ENCODE peak calls at places on chromosomes 5 and 9, in seven cellular contexts. One of them, this sample, is unnamed.

GRCh38 chr5:6606884-6607558 is 25.8 kb downstream of the NSUN2 start:
- DNase-seq in mesenchymal stem cell: no peak
- DNase-seq in neuronal stem cell: no peak
- DNase-seq in IMR-90: no peak
- DNase-seq in H9: no peak
- DNase-seq in H1: no peak
- DNase-seq in trophoblast cell: no peak
- DNase-seq in this sample: no peak

GRCh38 chr5:67879619-67880357 is 335.8 kb upstream of the PIK3R1 start:
- DNase-seq in H9: no peak
- DNase-seq in IMR-90: no peak
- DNase-seq in neuronal stem cell: no peak
- DNase-seq in mesenchymal stem cell: peak; percentile 59
- DNase-seq in trophoblast cell: peak; percentile 16
- DNase-seq in H1: no peak
- DNase-seq in this sample: no peak

GRCh38 chr9:1007312-1007711 is 30.9 kb downstream of the DMRT3 start:
- DNase-seq in H1: no peak
- DNase-seq in mesenchymal stem cell: no peak
- DNase-seq in trophoblast cell: no peak
- DNase-seq in H9: no peak
- DNase-seq in neuronal stem cell: no peak
- DNase-seq in IMR-90: no peak
- DNase-seq in this sample: no peak

GRCh38 chr9:125990793-125991220 is 243.6 kb downstream of the PBX3 start:
- DNase-seq in neuronal stem cell: no peak
- DNase-seq in H1: no peak
- DNase-seq in trophoblast cell: no peak
- DNase-seq in IMR-90: no peak
- DNase-seq in mesenchymal stem cell: no peak
- DNase-seq in H9: no peak
- DNase-seq in this sample: no peak

GRCh38 chr9:134434896-134435506 is 108.7 kb downstream of the RXRA start:
- DNase-seq in H1: no peak
- DNase-seq in neuronal stem cell: no peak
- DNase-seq in H9: no peak
- DNase-seq in IMR-90: peak; percentile 97
- DNase-seq in trophoblast cell: no peak
- DNase-seq in mesenchymal stem cell: peak; percentile 95
- DNase-seq in this sample: no peak

GRCh38 chr9:93677061-93677571 is 100.7 kb downstream of the PHF2 start:
- DNase-seq in neuronal stem cell: no peak
- DNase-seq in mesenchymal stem cell: no peak
- DNase-seq in H1: peak; percentile 32
- DNase-seq in IMR-90: no peak
- DNase-seq in trophoblast cell: no peak
- DNase-seq in H9: peak; percentile 15
- DNase-seq in this sample: no peak

GRCh38 chr5:446864-447263 is 3.9 kb downstream of the EXOC3 start:
- DNase-seq in mesenchymal stem cell: peak; percentile 59
- DNase-seq in neuronal stem cell: no peak
- DNase-seq in H9: peak; percentile 19
- DNase-seq in H1: no peak
- DNase-seq in IMR-90: peak; percentile 51
- DNase-seq in trophoblast cell: peak; percentile 71
- DNase-seq in this sample: peak; percentile 37

GRCh38 chr9:116541402-116541801 is 145.7 kb upstream of the TRIM32 start:
- DNase-seq in neuronal stem cell: no peak
- DNase-seq in mesenchymal stem cell: no peak
- DNase-seq in trophoblast cell: no peak
- DNase-seq in H9: no peak
- DNase-seq in IMR-90: no peak
- DNase-seq in H1: no peak
- DNase-seq in this sample: no peak

GRCh38 chr5:96120120-96120519 is 158.5 kb upstream of the ELL2 start:
- DNase-seq in IMR-90: no peak
- DNase-seq in neuronal stem cell: no peak
- DNase-seq in trophoblast cell: peak; percentile 13
- DNase-seq in mesenchymal stem cell: no peak
- DNase-seq in H9: no peak
- DNase-seq in H1: no peak
- DNase-seq in this sample: peak; percentile 33

GRCh38 chr5:88707216-88707965 is 175.6 kb downstream of the MEF2C start:
- DNase-seq in neuronal stem cell: no peak
- DNase-seq in H1: no peak
- DNase-seq in H9: no peak
- DNase-seq in mesenchymal stem cell: no peak
- DNase-seq in IMR-90: peak; percentile 6
- DNase-seq in trophoblast cell: peak; percentile 52
- DNase-seq in this sample: peak; percentile 1

GRCh38 chr5:40991168-40991980 is 79.8 kb downstream of the MROH2B start:
- DNase-seq in trophoblast cell: peak; percentile 41
- DNase-seq in IMR-90: peak; percentile 86
- DNase-seq in neuronal stem cell: no peak
- DNase-seq in H9: no peak
- DNase-seq in H1: no peak
- DNase-seq in mesenchymal stem cell: peak; percentile 51
- DNase-seq in this sample: no peak

GRCh38 chr9:114631166-114631565 is 20.1 kb downstream of the TMEM268 start:
- DNase-seq in neuronal stem cell: no peak
- DNase-seq in IMR-90: no peak
- DNase-seq in H1: no peak
- DNase-seq in mesenchymal stem cell: no peak
- DNase-seq in trophoblast cell: no peak
- DNase-seq in H9: no peak
- DNase-seq in this sample: no peak

GRCh38 chr5:929596-929995 is 36.9 kb downstream of the TRIP13 start:
- DNase-seq in trophoblast cell: no peak
- DNase-seq in mesenchymal stem cell: no peak
- DNase-seq in H1: no peak
- DNase-seq in neuronal stem cell: no peak
- DNase-seq in IMR-90: no peak
- DNase-seq in H9: no peak
- DNase-seq in this sample: no peak

GRCh38 chr5:73045623-73046022 is 74.8 kb upstream of the TMEM171 start:
- DNase-seq in H9: no peak
- DNase-seq in IMR-90: no peak
- DNase-seq in mesenchymal stem cell: no peak
- DNase-seq in neuronal stem cell: no peak
- DNase-seq in H1: no peak
- DNase-seq in trophoblast cell: no peak
- DNase-seq in this sample: no peak

GRCh38 chr9:133406480-133407307 is 11.1 kb downstream of the REXO4 start:
- DNase-seq in trophoblast cell: peak; percentile 80
- DNase-seq in H9: peak; percentile 88
- DNase-seq in mesenchymal stem cell: peak; percentile 79
- DNase-seq in H1: peak; percentile 89
- DNase-seq in neuronal stem cell: peak; percentile 54
- DNase-seq in IMR-90: peak; percentile 70
- DNase-seq in this sample: peak; percentile 84

GRCh38 chr9:108053555-108054061 is 564.0 kb upstream of the KLF4 start:
- DNase-seq in neuronal stem cell: no peak
- DNase-seq in H9: no peak
- DNase-seq in trophoblast cell: peak; percentile 25
- DNase-seq in IMR-90: peak; percentile 80
- DNase-seq in mesenchymal stem cell: peak; percentile 43
- DNase-seq in H1: no peak
- DNase-seq in this sample: peak; percentile 45

GRCh38 chr5:19179561-19179960 is 808.4 kb downstream of the CDH18 start:
- DNase-seq in neuronal stem cell: no peak
- DNase-seq in mesenchymal stem cell: no peak
- DNase-seq in H1: no peak
- DNase-seq in H9: no peak
- DNase-seq in IMR-90: no peak
- DNase-seq in trophoblast cell: no peak
- DNase-seq in this sample: no peak

GRCh38 chr5:14155075-14155474 is 11.9 kb downstream of the TRIO start:
- DNase-seq in mesenchymal stem cell: no peak
- DNase-seq in H1: no peak
- DNase-seq in IMR-90: no peak
- DNase-seq in H9: no peak
- DNase-seq in neuronal stem cell: no peak
- DNase-seq in trophoblast cell: peak; percentile 68
- DNase-seq in this sample: no peak

GRCh38 chr9:37574241-37574721 is 1.9 kb downstream of the FBXO10 start:
- DNase-seq in mesenchymal stem cell: peak; percentile 89
- DNase-seq in IMR-90: peak; percentile 62
- DNase-seq in trophoblast cell: no peak
- DNase-seq in H1: no peak
- DNase-seq in neuronal stem cell: no peak
- DNase-seq in H9: peak; percentile 32
- DNase-seq in this sample: peak; percentile 73

GRCh38 chr5:135729582-135729879 is 104.9 kb upstream of the SLC25A48 start:
- DNase-seq in neuronal stem cell: no peak
- DNase-seq in H9: no peak
- DNase-seq in mesenchymal stem cell: no peak
- DNase-seq in IMR-90: no peak
- DNase-seq in trophoblast cell: peak; percentile 38
- DNase-seq in H1: no peak
- DNase-seq in this sample: peak; percentile 58

GRCh38 chr5:97488126-97488668 is 305.1 kb upstream of the RIOK2 start:
- DNase-seq in IMR-90: no peak
- DNase-seq in neuronal stem cell: no peak
- DNase-seq in trophoblast cell: no peak
- DNase-seq in mesenchymal stem cell: no peak
- DNase-seq in H9: no peak
- DNase-seq in H1: no peak
- DNase-seq in this sample: no peak

GRCh38 chr9:126248680-126249079 is 77.9 kb upstream of the MVB12B start:
- DNase-seq in mesenchymal stem cell: peak; percentile 36
- DNase-seq in IMR-90: peak; percentile 91
- DNase-seq in trophoblast cell: no peak
- DNase-seq in H1: no peak
- DNase-seq in H9: no peak
- DNase-seq in neuronal stem cell: no peak
- DNase-seq in this sample: no peak

GRCh38 chr9:108412755-108413154 is 443.0 kb downstream of the ACTL7B start:
- DNase-seq in neuronal stem cell: no peak
- DNase-seq in H1: peak; percentile 70
- DNase-seq in trophoblast cell: peak; percentile 92
- DNase-seq in mesenchymal stem cell: no peak
- DNase-seq in H9: peak; percentile 86
- DNase-seq in IMR-90: peak; percentile 11
- DNase-seq in this sample: peak; percentile 94

GRCh38 chr5:176361437-176362097 is at the start of gene KIAA1191:
- DNase-seq in mesenchymal stem cell: peak; percentile 92
- DNase-seq in IMR-90: peak; percentile 87
- DNase-seq in neuronal stem cell: peak; percentile 79
- DNase-seq in H9: peak; percentile 92
- DNase-seq in H1: peak; percentile 90
- DNase-seq in trophoblast cell: peak; percentile 88
- DNase-seq in this sample: peak; percentile 90

DNA sequence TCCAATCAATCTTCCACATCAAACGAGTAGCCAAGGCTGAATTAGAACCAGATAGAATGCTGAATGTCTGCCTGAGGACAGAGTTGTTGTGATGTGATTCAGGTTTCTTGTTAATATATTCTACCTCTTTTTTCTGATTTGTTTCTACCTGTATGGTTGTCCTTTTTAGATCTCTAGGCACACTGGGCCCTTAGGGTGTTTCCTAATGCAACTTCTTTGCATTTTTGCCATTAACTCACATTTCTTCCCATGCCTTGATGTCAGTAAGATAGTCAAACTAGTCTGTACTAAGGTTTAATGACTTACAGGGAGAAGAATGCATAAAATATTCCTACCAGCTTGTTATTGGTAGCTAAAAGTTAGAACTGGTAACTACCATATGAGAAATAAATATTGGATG is 413.6 kb downstream of the CCDC171 start:
- DNase-seq in neuronal stem cell: no peak
- DNase-seq in H1: no peak
- DNase-seq in trophoblast cell: peak; percentile 97
- DNase-seq in mesenchymal stem cell: no peak
- DNase-seq in IMR-90: no peak
- DNase-seq in H9: no peak
- DNase-seq in this sample: no peak
- H4K8ac ChIP-seq in neuronal stem cell: no peak overlapping the region
- H4K8ac ChIP-seq in H1: no peak overlapping the region
- H4K8ac ChIP-seq in trophoblast cell: no peak overlapping the region
- H4K8ac ChIP-seq in mesenchymal stem cell: no peak overlapping the region
- H4K8ac ChIP-seq in IMR-90: no peak overlapping the region
- H4K8ac ChIP-seq in H9: no peak overlapping the region
- H4K8ac ChIP-seq in this sample: no peak overlapping the region

GRCh38 chr5:82562696-82563240 is 284.6 kb upstream of the RPS23 start:
- DNase-seq in mesenchymal stem cell: no peak
- DNase-seq in IMR-90: no peak
- DNase-seq in H1: no peak
- DNase-seq in neuronal stem cell: no peak
- DNase-seq in trophoblast cell: no peak
- DNase-seq in H9: no peak
- DNase-seq in this sample: no peak

GRCh38 chr5:82560546-82560945 is 282.4 kb upstream of the RPS23 start:
- DNase-seq in H1: no peak
- DNase-seq in H9: no peak
- DNase-seq in trophoblast cell: no peak
- DNase-seq in mesenchymal stem cell: no peak
- DNase-seq in IMR-90: no peak
- DNase-seq in neuronal stem cell: no peak
- DNase-seq in this sample: no peak

GRCh38 chr5:82560966-82561365 is 282.8 kb upstream of the RPS23 start:
- DNase-seq in neuronal stem cell: no peak
- DNase-seq in IMR-90: no peak
- DNase-seq in mesenchymal stem cell: no peak
- DNase-seq in H9: no peak
- DNase-seq in H1: no peak
- DNase-seq in trophoblast cell: no peak
- DNase-seq in this sample: no peak

GRCh38 chr5:82563745-82564144 is 285.6 kb upstream of the RPS23 start:
- DNase-seq in mesenchymal stem cell: no peak
- DNase-seq in trophoblast cell: no peak
- DNase-seq in IMR-90: no peak
- DNase-seq in neuronal stem cell: no peak
- DNase-seq in H1: no peak
- DNase-seq in H9: no peak
- DNase-seq in this sample: no peak

GRCh38 chr5:82561786-82562185 is 283.6 kb upstream of the RPS23 start:
- DNase-seq in neuronal stem cell: no peak
- DNase-seq in H9: no peak
- DNase-seq in trophoblast cell: no peak
- DNase-seq in IMR-90: no peak
- DNase-seq in H1: no peak
- DNase-seq in mesenchymal stem cell: no peak
- DNase-seq in this sample: no peak
- H2AK5ac ChIP-seq in neuronal stem cell: no peak overlapping the region
- H2AK5ac ChIP-seq in H9: no peak overlapping the region
- H2AK5ac ChIP-seq in trophoblast cell: no peak overlapping the region
- H2AK5ac ChIP-seq in IMR-90: no peak overlapping the region
- H2AK5ac ChIP-seq in H1: no peak overlapping the region
- H2AK5ac ChIP-seq in mesenchymal stem cell: no peak overlapping the region
- H2AK5ac ChIP-seq in this sample: no peak overlapping the region

GRCh38 chr9:100819980-100820379 is 208.5 kb upstream of the PLPPR1 start:
- DNase-seq in neuronal stem cell: peak; percentile 4
- DNase-seq in H9: no peak
- DNase-seq in trophoblast cell: no peak
- DNase-seq in H1: no peak
- DNase-seq in mesenchymal stem cell: no peak
- DNase-seq in IMR-90: no peak
- DNase-seq in this sample: no peak
- H4K8ac ChIP-seq in neuronal stem cell: no peak overlapping the region
- H4K8ac ChIP-seq in H9: no peak overlapping the region
- H4K8ac ChIP-seq in trophoblast cell: no peak overlapping the region
- H4K8ac ChIP-seq in H1: no peak overlapping the region
- H4K8ac ChIP-seq in mesenchymal stem cell: no peak overlapping the region
- H4K8ac ChIP-seq in IMR-90: no peak overlapping the region
- H4K8ac ChIP-seq in this sample: no peak overlapping the region

GRCh38 chr5:85266692-85267091 is 882.0 kb upstream of the EDIL3 start:
- DNase-seq in neuronal stem cell: no peak
- DNase-seq in mesenchymal stem cell: no peak
- DNase-seq in H9: no peak
- DNase-seq in H1: no peak
- DNase-seq in trophoblast cell: no peak
- DNase-seq in IMR-90: no peak
- DNase-seq in this sample: no peak
- H2AK5ac ChIP-seq in neuronal stem cell: no peak overlapping the region
- H2AK5ac ChIP-seq in mesenchymal stem cell: no peak overlapping the region
- H2AK5ac ChIP-seq in H9: no peak overlapping the region
- H2AK5ac ChIP-seq in H1: no peak overlapping the region
- H2AK5ac ChIP-seq in trophoblast cell: no peak overlapping the region
- H2AK5ac ChIP-seq in IMR-90: no peak overlapping the region
- H2AK5ac ChIP-seq in this sample: no peak overlapping the region

This sample was measured in mesendoderm.